ENCODE peak calls at places on chromosomes 13 and 19, in six cellular contexts. R, Y, G, C, V and W are unnamed samples.

GRCh38 chr19:40716031-40716654 is 543 bp downstream of the COQ8B start:
- DNase-seq in V (no peak), R (no peak), C (peak; percentile 72), Y (peak; percentile 91), G (peak; percentile 88), W (no peak)

GRCh38 chr13:105871768-105872167 is 663.7 kb downstream of the EFNB2 start:
- DNase-seq in R (no peak), V (no peak), C (no peak), Y (no peak), G (no peak), W (no peak)

GRCh38 chr13:45269204-45269603 is 68.4 kb upstream of the KCTD4 start:
- DNase-seq in Y (peak; percentile 44), G (no peak), C (no peak), R (no peak), V (no peak), W (no peak)

GRCh38 chr13:98004107-98004506 is 50.6 kb downstream of the IPO5 start:
- DNase-seq in V (no peak), Y (peak; percentile 25), G (no peak), R (no peak), C (no peak), W (no peak)

GRCh38 chr13:32804673-32805260 is 211.5 kb upstream of the KL start:
- DNase-seq in R (no peak), Y (peak; percentile 20), C (no peak), G (peak; percentile 16), V (no peak), W (no peak)

GRCh38 chr13:95403349-95404140 is 102.3 kb upstream of the ABCC4 start:
- DNase-seq in Y (peak; percentile 13), G (no peak), C (no peak), R (no peak), V (no peak), W (peak; percentile 84)

GRCh38 chr13:19069684-19070397 is 111.8 kb downstream of the TUBA3C start:
- DNase-seq in R (no peak), G (no peak), Y (no peak), C (no peak), V (no peak), W (no peak)

GRCh38 chr13:71610876-71611275 is 256.1 kb downstream of the DACH1 start:
- DNase-seq in R (no peak), C (no peak), V (no peak), Y (no peak), G (no peak), W (no peak)

GRCh38 chr19:43562211-43562697 is 13.1 kb downstream of the XRCC1 start:
- DNase-seq in V (no peak), R (no peak), C (no peak), G (no peak), Y (no peak), W (no peak)
- H3K4me3 ChIP-seq in V (no peak overlapping the region), R (no peak overlapping the region), C (no peak overlapping the region), G (no peak overlapping the region), Y (no peak overlapping the region), W (no peak overlapping the region)

GRCh38 chr19:42229263-42229854 is 9.2 kb downstream of the ZNF526 start:
- DNase-seq in V (no peak), C (no peak), Y (no peak), G (no peak), R (no peak), W (no peak)
- H3K9ac ChIP-seq in V (no peak overlapping the region), C (no peak overlapping the region), Y (no peak overlapping the region), G (peak overlapping the region; percentile 1), R (no peak overlapping the region), W (no peak overlapping the region)

DNA sequence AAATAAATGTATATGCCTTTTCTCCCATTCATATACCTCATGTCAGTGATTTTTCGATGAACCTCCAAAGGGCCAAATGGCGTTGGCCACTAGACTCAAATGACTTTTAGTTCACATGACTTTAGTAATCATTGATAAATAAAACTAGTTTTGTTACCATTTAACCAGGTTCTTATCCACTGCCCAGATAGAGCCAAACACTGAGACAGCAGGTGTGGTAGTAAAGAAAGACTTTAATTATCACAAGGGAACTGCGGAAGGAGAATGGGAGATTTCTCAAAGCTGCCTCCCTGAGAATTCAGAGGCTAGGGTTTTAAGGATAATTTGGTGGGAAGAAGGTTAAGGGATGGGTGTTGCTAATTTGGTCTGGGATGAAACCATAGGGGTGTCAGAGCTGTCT is 19.4 kb upstream of the KBTBD6 start:
- DNase-seq in V (no peak), R (no peak), C (no peak), G (no peak), Y (no peak), W (no peak)
- TF ChIP-seq EZH2phosphoT487 in V (no peak), R (no peak), C (no peak), G (no peak), Y (no peak), W (no peak)

GRCh38 chr19:52274191-52274590 is 4.8 kb downstream of the ZNF766 start:
- DNase-seq in C (no peak), V (no peak), G (no peak), R (no peak), Y (no peak), W (no peak)

GRCh38 chr19:52273301-52273700 is 3.9 kb downstream of the ZNF766 start:
- DNase-seq in V (no peak), R (no peak), C (no peak), Y (no peak), G (no peak), W (no peak)

GRCh38 chr19:52269338-52270261 is at the start of gene ZNF766:
- DNase-seq in Y (peak; percentile 95), R (peak; percentile 94), V (peak; percentile 96), C (peak; percentile 81), G (peak; percentile 98), W (peak; percentile 96)

DNA sequence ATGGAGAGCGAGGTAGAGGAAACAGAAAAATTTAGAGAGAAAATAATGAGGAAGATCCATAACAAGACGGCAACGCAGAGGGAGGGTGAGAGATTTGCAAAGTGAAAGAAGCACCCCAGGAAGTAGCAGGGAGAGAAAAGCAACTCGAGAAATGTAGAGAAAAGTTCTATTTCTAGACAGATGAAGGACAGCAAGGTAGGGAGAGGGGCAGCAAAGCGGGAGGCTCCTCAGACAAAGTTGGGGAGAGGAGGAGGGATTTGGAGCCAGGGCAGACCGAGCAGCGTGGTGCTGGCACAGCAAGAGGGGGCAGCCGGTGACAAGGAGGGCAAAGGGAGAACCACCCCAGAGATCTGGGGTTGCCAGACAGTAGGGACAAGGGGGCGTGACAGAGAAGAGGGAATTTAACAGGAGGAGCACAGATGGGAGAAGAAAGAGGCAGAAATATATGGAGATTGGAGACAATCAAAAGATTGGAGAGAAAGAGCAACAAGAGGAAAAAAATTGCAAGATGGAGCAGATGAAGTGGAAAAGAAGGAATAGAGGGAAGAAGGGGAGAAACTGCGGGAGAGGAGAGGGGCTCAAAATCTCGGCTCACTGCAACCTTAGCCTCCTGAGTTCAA is 989 bp downstream of the ZNF766 start:
- DNase-seq in G (peak; percentile 64), R (no peak), C (no peak), V (peak; percentile 64), Y (no peak), W (peak; percentile 29)
- H3K4me3 ChIP-seq in G (peak overlapping the region; percentile 92), R (peak overlapping the region; percentile 91), C (peak overlapping the region; percentile 99), V (peak overlapping the region; percentile 91), Y (peak overlapping the region; percentile 97), W (peak overlapping the region; percentile 84)

GRCh38 chr13:41196011-41196410 is 1.6 kb upstream of the KBTBD7 start:
- DNase-seq in Y (no peak), G (no peak), V (peak; percentile 22), C (no peak), R (no peak), W (no peak)

GRCh38 chr13:41196620-41197019 is 2.3 kb upstream of the KBTBD7 start:
- DNase-seq in R (no peak), G (peak; percentile 14), Y (peak; percentile 48), V (no peak), C (no peak), W (no peak)

GRCh38 chr13:41199526-41199925 is 5.2 kb upstream of the KBTBD7 start:
- DNase-seq in R (no peak), V (no peak), G (no peak), Y (no peak), C (no peak), W (no peak)

GRCh38 chr13:41199061-41199460 is 4.7 kb upstream of the KBTBD7 start:
- DNase-seq in Y (no peak), R (no peak), G (no peak), V (no peak), C (no peak), W (no peak)

DNA sequence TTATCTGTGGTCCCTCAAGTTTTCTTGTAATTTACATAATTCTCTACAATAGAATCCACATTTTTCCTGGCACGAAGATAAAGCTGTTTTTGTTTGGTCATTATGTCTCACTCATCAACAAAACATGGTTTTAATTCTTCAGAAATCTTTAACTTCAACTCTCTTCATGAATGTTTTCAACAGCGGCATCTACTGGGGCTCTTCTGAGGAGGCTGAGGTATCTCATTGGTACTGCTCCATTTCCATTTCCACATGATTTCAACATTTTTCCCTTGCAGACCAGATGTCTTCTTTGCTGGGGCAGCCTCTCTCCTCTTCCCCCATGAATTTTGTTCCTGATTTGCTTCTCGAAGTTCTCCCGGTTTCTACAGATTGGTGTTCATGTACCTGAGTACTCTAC is 5.8 kb upstream of the KBTBD7 start:
- DNase-seq in C (no peak), R (no peak), Y (no peak), V (no peak), G (peak; percentile 64), W (no peak)
- H3K9ac ChIP-seq in C (no peak overlapping the region), R (no peak overlapping the region), Y (no peak overlapping the region), V (no peak overlapping the region), G (no peak overlapping the region), W (no peak overlapping the region)

DNA sequence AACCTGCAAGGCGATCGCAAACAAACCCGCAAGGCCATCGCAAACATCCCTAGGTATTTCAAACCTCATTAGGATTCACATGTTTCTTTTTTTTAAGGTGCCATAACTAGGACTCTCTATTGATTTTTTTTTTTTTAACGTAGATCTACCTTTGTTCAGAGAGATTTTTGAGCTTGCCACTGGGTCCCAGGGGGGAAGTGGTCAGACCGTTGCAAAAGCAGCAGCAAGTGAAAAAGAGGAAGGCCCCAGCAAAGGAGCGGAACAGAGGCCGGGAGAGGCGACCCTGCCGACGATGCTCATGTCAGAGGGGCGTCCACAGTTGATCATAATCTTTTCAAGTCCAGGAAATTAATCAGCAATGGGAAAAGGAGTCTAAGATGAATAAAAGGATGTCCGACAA is 32.7 kb upstream of the FLT1 start:
- DNase-seq in C (no peak), Y (no peak), G (no peak), V (no peak), R (no peak), W (no peak)
- TF ChIP-seq EZH2phosphoT487 in C (no peak), Y (no peak), G (no peak), V (no peak), R (no peak), W (no peak)

DNA sequence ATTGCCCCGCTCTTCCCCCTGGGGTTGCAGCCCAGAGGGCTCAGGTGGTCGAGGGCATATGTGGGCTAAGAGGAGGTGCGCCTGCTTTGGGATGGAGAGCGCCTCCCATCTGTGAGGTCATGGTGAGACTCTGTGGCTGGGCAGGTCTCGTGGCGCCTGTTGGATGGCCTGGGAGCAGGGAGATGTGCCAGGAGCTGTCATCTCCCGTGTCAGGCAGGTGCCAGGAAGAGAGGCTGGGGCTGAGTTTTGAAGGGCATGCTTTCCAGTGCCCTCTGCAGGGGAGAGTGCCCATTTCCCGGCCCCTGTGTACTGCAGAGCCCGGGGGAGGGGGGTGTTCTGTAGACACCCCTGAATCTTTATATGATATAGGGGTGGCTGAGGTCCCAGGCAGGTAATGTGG is 2.8 kb downstream of the WTIP start:
- DNase-seq in R (no peak), V (no peak), Y (no peak), C (no peak), G (no peak), W (no peak)
- H3K4me3 ChIP-seq in R (no peak overlapping the region), V (peak overlapping the region; percentile 74), Y (no peak overlapping the region), C (no peak overlapping the region), G (no peak overlapping the region), W (no peak overlapping the region)